ENCODE peak calls at places on chromosomes 4 and X, in eight cellular contexts. I is putamen, P is cardiac fibroblast, Y is NAMALWA, E is B cell, O is osteocyte, J is Right ventricle myocardium superior, A is foreskin fibroblast. G is an unnamed sample.

GRCh38 chr4:110059556-110060191 is 138.7 kb downstream of the ELOVL6 start:
- DNase-seq in I (no peak), P (peak), Y (no peak), E (no peak), O (no peak), J (no peak), A (peak), G (no peak)

GRCh38 chr4:102620697-102621497 is 119.7 kb downstream of the NFKB1 start:
- DNase-seq in I (peak), P (peak), Y (peak), E (no peak), O (no peak), J (no peak), A (peak), G (no peak)

GRCh38 chr4:337932-338758 is 531 bp downstream of the ZNF141 start:
- DNase-seq in I (peak), P (peak), Y (peak), E (no peak), O (peak), J (peak), A (peak), G (no peak)

GRCh38 chr4:181301735-181302380 is 941.3 kb upstream of the TENM3 start:
- DNase-seq in I (no peak), P (peak), Y (peak), E (no peak), O (no peak), J (peak), A (no peak), G (peak)

GRCh38 chr4:152965614-152966013 is 29.5 kb downstream of the FHDC1 start:
- DNase-seq in I (no peak), P (no peak), Y (peak), E (no peak), O (no peak), J (no peak), A (peak), G (no peak)

GRCh38 chr4:94244829-94245185 is 37.1 kb downstream of the SMARCAD1 start:
- DNase-seq in I (no peak), P (no peak), Y (no peak), E (no peak), O (no peak), J (no peak), A (no peak), G (no peak)

GRCh38 chr4:86338521-86338920 is 21.3 kb downstream of the MAPK10 start:
- DNase-seq in I (no peak), P (peak), Y (no peak), E (no peak), O (no peak), J (no peak), A (peak), G (no peak)

GRCh38 chr4:185779520-185779919 is 32.5 kb downstream of the SORBS2 start:
- DNase-seq in I (no peak), P (peak), Y (no peak), E (no peak), O (no peak), J (no peak), A (no peak), G (no peak)

GRCh38 chr4:55396305-55397023 is 707 bp downstream of the TMEM165 start:
- DNase-seq in I (no peak), P (peak), Y (peak), E (no peak), O (peak), J (peak), A (peak), G (no peak)

GRCh38 chr4:16824278-16824806 is 74.1 kb downstream of the LDB2 start:
- DNase-seq in I (no peak), P (no peak), Y (no peak), E (no peak), O (no peak), J (no peak), A (no peak), G (no peak)

GRCh38 chr4:117898496-117898895 is 135.8 kb upstream of the NDST3 start:
- DNase-seq in I (no peak), P (no peak), Y (no peak), E (no peak), O (no peak), J (no peak), A (no peak), G (no peak)

GRCh38 chrX:33138677-33139249 is 72.6 kb downstream of the DMD start:
- DNase-seq in I (no peak), P (peak), Y (no peak), E (no peak), O (no peak), J (no peak), A (peak), G (no peak)

GRCh38 chr4:76442807-76443206 is 7.8 kb downstream of the SHROOM3 start:
- DNase-seq in I (no peak), P (no peak), Y (no peak), E (no peak), O (no peak), J (no peak), A (no peak), G (no peak)

GRCh38 chrX:144801786-144802185 is 445.5 kb upstream of the SPANXN1 start:
- DNase-seq in I (no peak), P (peak), Y (no peak), E (no peak), O (no peak), J (no peak), A (no peak), G (no peak)

GRCh38 chr4:40335508-40335860 is 351 bp downstream of the CHRNA9 start:
- DNase-seq in I (no peak), P (peak), Y (no peak), E (no peak), O (no peak), J (no peak), A (peak), G (no peak)

GRCh38 chrX:78493180-78493579 is 165.8 kb upstream of the CYSLTR1 start:
- DNase-seq in I (no peak), P (no peak), Y (no peak), E (no peak), O (no peak), J (no peak), A (no peak), G (no peak)

GRCh38 chr4:16532240-16532990 is 306.1 kb upstream of the TAPT1 start:
- DNase-seq in I (no peak), P (peak), Y (no peak), E (no peak), O (no peak), J (no peak), A (peak), G (no peak)

GRCh38 chrX:149371984-149372383 is 133.1 kb downstream of the IDS start:
- DNase-seq in I (no peak), P (no peak), Y (no peak), E (no peak), O (no peak), J (no peak), A (no peak), G (no peak)

GRCh38 chr4:144562019-144562740 is 83.8 kb upstream of the HHIP start:
- DNase-seq in I (no peak), P (peak), Y (no peak), E (no peak), O (no peak), J (no peak), A (no peak), G (no peak)

GRCh38 chrX:13463608-13464007 is 105.8 kb upstream of the EGFL6 start:
- DNase-seq in I (no peak), P (peak), Y (peak), E (no peak), O (no peak), J (peak), A (peak), G (no peak)

GRCh38 chr4:109979932-109980717 is 67.4 kb downstream of the EGF start:
- DNase-seq in I (no peak), P (peak), Y (no peak), E (no peak), O (no peak), J (no peak), A (peak), G (no peak)

GRCh38 chrX:16466640-16467432 is 183.1 kb upstream of the S100G start:
- DNase-seq in I (no peak), P (peak), Y (no peak), E (no peak), O (no peak), J (no peak), A (peak), G (no peak)

GRCh38 chrX:79096339-79096638 is 48.2 kb upstream of the GPR174 start:
- DNase-seq in I (no peak), P (no peak), Y (no peak), E (no peak), O (no peak), J (no peak), A (no peak), G (no peak)

GRCh38 chrX:81301877-81302276 is 100.0 kb downstream of the SH3BGRL start:
- DNase-seq in I (no peak), P (peak), Y (no peak), E (no peak), O (no peak), J (no peak), A (no peak), G (no peak)

GRCh38 chrX:16484338-16484737 is 165.6 kb upstream of the S100G start:
- DNase-seq in I (peak), P (peak), Y (no peak), E (no peak), O (no peak), J (no peak), A (peak), G (no peak)

GRCh38 chrX:134184936-134185335 is 52.0 kb upstream of the CCDC160 start:
- DNase-seq in I (no peak), P (no peak), Y (no peak), E (no peak), O (no peak), J (no peak), A (no peak), G (no peak)

GRCh38 chr4:6539009-6539764 is 35.8 kb upstream of the MAN2B2 start:
- DNase-seq in I (no peak), P (no peak), Y (no peak), E (no peak), O (no peak), J (no peak), A (no peak), G (no peak)

GRCh38 chr4:83568057-83568456 is 32.1 kb downstream of the GPAT3 start:
- DNase-seq in I (no peak), P (peak), Y (no peak), E (no peak), O (no peak), J (no peak), A (no peak), G (no peak)

GRCh38 chr4:1777822-1778641 is 15.1 kb upstream of the FGFR3 start:
- DNase-seq in I (no peak), P (no peak), Y (no peak), E (no peak), O (no peak), J (no peak), A (peak), G (no peak)

GRCh38 chrX:123807825-123808416 is 51.9 kb upstream of the XIAP start:
- DNase-seq in I (no peak), P (no peak), Y (no peak), E (no peak), O (no peak), J (no peak), A (peak), G (no peak)